ENCODE peak calls at places on chromosome 22, in five cellular contexts. U, I, C, W and A are unnamed samples.
A peak's percentile ranks its signal among the peaks of the same experiment; 100 is the strongest.

GRCh38 chr22:21074092-21074715 is 28.5 kb downstream of the LRRC74B start:
- DNase-seq in U (no peak), I (no peak), C (no peak), W (no peak), A (peak; percentile 21)

GRCh38 chr22:31022516-31022915 is 53.5 kb downstream of the TUG1 start:
- DNase-seq in U (no peak), I (no peak), C (no peak), W (no peak), A (no peak)

GRCh38 chr22:19701420-19702145 is 12.7 kb upstream of the SEPTIN5 start:
- DNase-seq in U (no peak), I (no peak), C (peak; percentile 10), W (no peak), A (no peak)

GRCh38 chr22:37020192-37020479 is 594 bp downstream of the MPST start:
- DNase-seq in U (peak; percentile 79), I (no peak), C (peak; percentile 58), W (no peak), A (no peak)

GRCh38 chr22:26835929-26836528 is 178.6 kb downstream of the MIAT start:
- DNase-seq in U (peak; percentile 73), I (no peak), C (peak; percentile 36), W (no peak), A (no peak)

GRCh38 chr22:38196791-38197429 is 4.9 kb upstream of the MAFF start:
- DNase-seq in U (peak; percentile 59), I (no peak), C (no peak), W (no peak), A (no peak)

GRCh38 chr22:30945653-30946052 is 22.9 kb downstream of the MORC2 start:
- DNase-seq in U (no peak), I (no peak), C (no peak), W (no peak), A (no peak)

GRCh38 chr22:39242389-39242808 is 2.4 kb downstream of the PDGFB start:
- DNase-seq in U (no peak), I (no peak), C (no peak), W (no peak), A (no peak)

GRCh38 chr22:30538280-30538679 is 8.3 kb downstream of the SEC14L6 start:
- DNase-seq in U (no peak), I (no peak), C (no peak), W (no peak), A (no peak)

GRCh38 chr22:20239951-20240773 is 28.0 kb downstream of the RTN4R start:
- DNase-seq in U (no peak), I (no peak), C (no peak), W (peak; percentile 82), A (no peak)

GRCh38 chr22:37627545-37627944 is 11.9 kb upstream of the SH3BP1 start:
- DNase-seq in U (no peak), I (no peak), C (no peak), W (no peak), A (no peak)

GRCh38 chr22:24232124-24232523 is 12.8 kb downstream of the GGT5 start:
- DNase-seq in U (no peak), I (no peak), C (no peak), W (no peak), A (no peak)

GRCh38 chr22:37309221-37310074 is 27.1 kb downstream of the CYTH4 start:
- DNase-seq in U (peak; percentile 38), I (no peak), C (no peak), W (no peak), A (no peak)

DNA sequence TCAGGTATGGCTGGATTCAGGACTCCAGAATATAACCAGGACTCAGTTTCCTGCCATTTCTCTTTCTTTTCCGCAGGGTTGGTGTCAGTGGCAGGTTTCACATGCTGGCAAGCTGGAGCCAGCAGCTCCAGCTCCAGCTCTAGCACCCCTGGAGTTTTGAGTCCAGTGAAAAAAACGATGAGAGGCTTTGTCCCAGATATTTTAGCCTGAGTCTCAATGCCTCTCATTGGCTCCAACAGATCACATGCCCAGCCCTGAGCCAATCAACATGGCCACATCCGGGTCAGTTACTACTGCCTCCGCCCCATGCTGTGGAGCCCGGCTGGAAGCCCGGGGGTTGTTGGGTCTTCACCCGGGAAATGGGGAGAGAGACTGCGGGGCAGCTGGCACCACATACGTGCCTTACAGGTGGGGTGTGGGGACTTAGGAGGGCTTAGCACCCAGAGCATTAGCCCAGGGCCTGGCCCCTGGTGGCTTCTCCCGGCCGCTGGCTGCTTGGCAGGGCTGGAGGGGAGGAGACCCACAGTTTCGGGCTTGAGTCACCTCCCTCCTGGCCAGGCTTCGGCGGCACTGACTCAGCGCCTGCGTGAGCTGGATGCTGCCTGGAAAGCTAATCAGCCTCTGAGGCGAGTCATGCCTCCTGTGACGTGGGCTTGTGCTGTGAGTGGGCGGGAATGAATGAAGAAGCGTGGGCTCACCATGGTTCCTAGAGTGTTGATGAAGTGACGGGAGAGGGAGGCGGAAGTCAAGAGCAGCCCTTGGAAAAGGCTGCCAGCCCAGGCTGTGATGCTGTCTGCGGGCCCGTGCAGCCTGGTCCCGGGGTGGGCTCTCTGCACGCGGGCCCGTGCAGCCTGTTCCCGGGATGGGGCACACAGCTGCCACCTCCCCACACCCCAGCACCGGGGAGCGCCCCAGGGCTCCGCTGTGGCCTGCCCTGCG is 15.3 kb upstream of the MRTFA start:
- DNase-seq in U (peak; percentile 85), I (peak; percentile 95), C (peak; percentile 95), W (peak; percentile 96), A (peak; percentile 97)
- H3K4me3 ChIP-seq in U (no peak overlapping the region), I (no peak overlapping the region), C (peak overlapping the region; percentile 64), W (peak overlapping the region; percentile 64), A (peak overlapping the region; percentile 80)

GRCh38 chr22:25484916-25485315 is 79.6 kb upstream of the GRK3 start:
- DNase-seq in U (no peak), I (no peak), C (no peak), W (no peak), A (no peak)

GRCh38 chr22:25482868-25483639 is 81.4 kb upstream of the GRK3 start:
- DNase-seq in U (no peak), I (no peak), C (peak; percentile 33), W (no peak), A (no peak)

GRCh38 chr22:25483931-25484330 is 80.5 kb upstream of the GRK3 start:
- DNase-seq in U (no peak), I (no peak), C (no peak), W (no peak), A (no peak)

GRCh38 chr22:25485626-25486545 is 78.6 kb upstream of the GRK3 start:
- DNase-seq in U (no peak), I (no peak), C (no peak), W (no peak), A (no peak)

DNA sequence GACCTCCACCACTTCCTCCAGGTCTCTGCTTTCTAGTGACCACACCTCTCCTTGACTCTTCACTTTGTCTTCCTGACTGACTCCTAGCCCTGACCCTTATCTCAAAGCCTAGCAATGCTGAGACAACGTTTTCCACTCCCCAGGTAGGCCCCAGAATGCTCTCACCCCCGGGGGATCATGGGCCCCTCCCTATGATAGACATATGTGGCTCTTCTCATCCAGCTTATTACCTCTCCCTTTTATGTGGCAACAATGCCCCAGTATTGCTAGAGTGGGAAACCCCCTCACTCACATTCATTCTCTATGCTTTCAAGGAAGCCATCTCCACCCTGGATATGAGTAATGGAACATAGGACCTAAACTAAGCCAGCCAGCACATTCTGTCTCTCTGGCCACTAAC is 80.0 kb upstream of the GRK3 start:
- DNase-seq in U (no peak), I (no peak), C (no peak), W (no peak), A (no peak)
- TF ChIP-seq CTCF in U (no peak), I (no peak), C (no peak), W (no peak), A (no peak)

GRCh38 chr22:35556666-35557065 is 16.0 kb downstream of the RASD2 start:
- DNase-seq in U (no peak), I (no peak), C (no peak), W (no peak), A (no peak)

GRCh38 chr22:35558031-35558430 is 17.4 kb downstream of the RASD2 start:
- DNase-seq in U (no peak), I (no peak), C (no peak), W (no peak), A (no peak)

GRCh38 chr22:35559354-35560005 is 18.8 kb downstream of the RASD2 start:
- DNase-seq in U (no peak), I (no peak), C (no peak), W (no peak), A (no peak)

GRCh38 chr22:35560366-35560765 is 19.7 kb downstream of the RASD2 start:
- DNase-seq in U (no peak), I (no peak), C (no peak), W (no peak), A (no peak)

DNA sequence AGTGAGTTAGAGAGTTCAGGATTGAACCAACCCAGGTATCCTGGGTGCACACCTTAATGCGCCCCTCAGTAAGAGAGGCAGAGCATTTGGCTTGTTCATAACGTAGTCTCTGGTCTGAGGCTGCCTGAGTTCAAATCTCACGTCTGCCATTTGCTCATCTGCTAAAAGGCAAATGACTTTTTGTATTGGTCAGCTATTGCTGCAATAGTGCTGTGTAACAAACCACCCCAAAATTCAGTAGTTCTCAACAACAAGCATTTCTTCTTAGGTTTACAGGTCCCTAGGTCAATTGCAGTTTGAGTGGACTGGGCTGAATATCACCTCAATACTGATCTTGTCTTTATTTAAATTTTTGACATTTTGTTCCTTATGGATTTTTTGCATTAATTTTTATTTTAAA is 18.1 kb downstream of the RASD2 start:
- DNase-seq in U (no peak), I (no peak), C (no peak), W (no peak), A (no peak)
- H3K4me3 ChIP-seq in U (no peak overlapping the region), I (no peak overlapping the region), C (no peak overlapping the region), W (no peak overlapping the region), A (no peak overlapping the region)

GRCh38 chr22:22682196-22682595 is 37.8 kb downstream of the GGTLC2 start:
- DNase-seq in U (no peak), I (no peak), C (no peak), W (no peak), A (no peak)

GRCh38 chr22:22685586-22685985 is 41.2 kb downstream of the GGTLC2 start:
- DNase-seq in U (no peak), I (no peak), C (no peak), W (no peak), A (no peak)

GRCh38 chr22:22682807-22683667 is 38.6 kb downstream of the GGTLC2 start:
- DNase-seq in U (no peak), I (no peak), C (no peak), W (no peak), A (no peak)

GRCh38 chr22:22683668-22684361 is 39.4 kb downstream of the GGTLC2 start:
- DNase-seq in U (no peak), I (no peak), C (no peak), W (no peak), A (no peak)

DNA sequence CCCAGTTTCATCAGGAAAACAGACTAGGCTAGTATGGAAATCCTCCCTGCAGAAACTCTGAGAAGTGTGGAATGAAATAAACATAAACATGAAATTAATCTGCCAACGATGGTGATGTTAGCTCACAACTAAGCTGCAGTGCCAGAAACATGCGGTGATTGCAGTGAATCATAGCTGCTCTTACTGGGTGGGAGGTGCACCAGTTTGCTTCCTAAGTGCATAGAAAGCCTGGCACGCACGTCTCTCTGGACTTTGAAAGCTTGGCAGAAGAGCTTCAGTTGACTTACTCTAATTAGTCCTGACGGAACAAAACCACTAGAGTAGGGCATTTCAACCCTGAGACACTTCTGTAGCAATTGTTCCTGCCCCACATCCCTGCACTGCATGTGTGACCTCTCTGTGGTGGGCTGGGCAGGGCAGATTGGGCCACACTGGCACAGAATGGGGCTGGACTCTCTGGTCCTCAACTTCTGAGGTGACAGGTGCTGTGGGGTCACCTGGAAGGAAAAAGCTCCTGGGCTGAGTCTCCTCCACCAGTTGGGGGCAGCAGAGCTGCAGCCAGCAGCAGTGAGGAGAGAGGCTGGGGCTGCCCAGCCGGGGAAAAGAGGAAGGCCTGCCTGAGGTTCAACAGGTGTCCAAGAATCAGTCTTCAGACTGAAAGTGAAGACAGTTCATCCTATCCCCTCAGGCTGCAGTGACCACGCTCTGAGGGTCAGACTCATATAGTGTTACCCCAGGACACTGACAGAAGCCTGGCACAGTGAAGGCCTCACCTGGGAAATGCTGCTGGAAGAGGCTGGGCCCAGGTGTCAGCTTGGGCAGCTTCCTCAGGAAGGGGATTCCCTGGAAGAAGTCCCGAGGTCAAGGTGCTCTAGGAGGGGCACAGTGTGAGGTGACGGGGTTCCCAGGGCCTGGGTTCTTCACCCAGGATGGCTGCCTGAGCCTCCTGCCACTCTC is 40.5 kb downstream of the GGTLC2 start:
- DNase-seq in U (peak; percentile 51), I (no peak), C (no peak), W (no peak), A (peak; percentile 12)
- TF ChIP-seq CTCF in U (peak; percentile 49), I (no peak), C (no peak), W (no peak), A (peak; percentile 24)